ENCODE peak calls at places on chromosomes 1 and 21, in eight cellular contexts. A, X, S, J, V, Q, L and C are unnamed samples.

GRCh38 chr1:2091611-2092604 is 41.7 kb downstream of the PRKCZ start:
- DNase-seq in S (peak), Q (no peak), X (no peak), A (peak), V (peak), L (peak), J (no peak), C (peak)

GRCh38 chr1:109527098-109527811 is 12.4 kb upstream of the GPR61 start:
- DNase-seq in X (no peak), V (no peak), Q (no peak), A (no peak), J (no peak), S (no peak), L (no peak), C (no peak)

GRCh38 chr1:152533327-152533938 is 19.2 kb downstream of the CRCT1 start:
- DNase-seq in J (no peak), S (peak), Q (peak), A (peak), X (no peak), L (no peak), V (peak), C (no peak)

GRCh38 chr1:230620666-230621065 is 21.6 kb upstream of the COG2 start:
- DNase-seq in J (no peak), L (no peak), X (no peak), A (no peak), S (no peak), Q (no peak), V (no peak), C (no peak)

GRCh38 chr1:205032512-205032911 is 10.5 kb upstream of the CNTN2 start:
- DNase-seq in Q (no peak), L (no peak), S (no peak), X (no peak), A (no peak), J (no peak), V (no peak), C (no peak)

GRCh38 chr1:181490276-181490675 is 7.0 kb downstream of the CACNA1E start:
- DNase-seq in J (no peak), V (no peak), S (no peak), A (no peak), X (no peak), L (no peak), Q (no peak), C (no peak)

GRCh38 chr1:213370523-213370922 is 319.5 kb downstream of the RPS6KC1 start:
- DNase-seq in X (no peak), Q (no peak), S (no peak), J (no peak), L (no peak), V (no peak), A (no peak), C (no peak)

GRCh38 chr21:33265664-33266049 is 510 bp upstream of the IL10RB start:
- DNase-seq in Q (no peak), J (no peak), S (no peak), X (peak), A (no peak), V (peak), L (no peak), C (peak)

GRCh38 chr21:45544449-45545235 is 2.4 kb upstream of the SLC19A1 start:
- DNase-seq in J (no peak), X (no peak), V (no peak), Q (no peak), L (no peak), S (no peak), A (peak), C (no peak)